ENCODE peak calls at places on chromosome 21, in six cellular contexts. D is breast epithelium, V is heart left ventricle, K is upper lobe of left lung, H is H1, U is prostate gland. Z is an unnamed sample.

GRCh38 chr21:45153358-45154318 is 79.3 kb downstream of the ADARB1 start:
- DNase-seq in D (no peak), V (no peak), K (no peak), H (no peak), U (no peak), Z (no peak)

GRCh38 chr21:34034369-34035014 is 38.9 kb upstream of the MRPS6 start:
- DNase-seq in D (no peak), V (no peak), K (no peak), H (no peak), U (no peak), Z (no peak)

GRCh38 chr21:46500224-46500861 is 41.7 kb downstream of the DIP2A start:
- DNase-seq in D (no peak), V (no peak), K (no peak), H (no peak), U (no peak), Z (no peak)

GRCh38 chr21:43602277-43603229 is 56.7 kb downstream of the HSF2BP start:
- DNase-seq in D (no peak), V (no peak), K (no peak), H (no peak), U (no peak), Z (no peak)

GRCh38 chr21:45524756-45525152 is 17.5 kb downstream of the SLC19A1 start:
- DNase-seq in D (peak; percentile 41), V (peak; percentile 9), K (no peak), H (no peak), U (no peak), Z (no peak)

GRCh38 chr21:41611966-41612606 is 104.1 kb upstream of the TMPRSS2 start:
- DNase-seq in D (no peak), V (no peak), K (peak; percentile 50), H (no peak), U (peak; percentile 72), Z (no peak)

GRCh38 chr21:14453339-14453738 is 70.4 kb upstream of the HSPA13 start:
- DNase-seq in D (no peak), V (no peak), K (no peak), H (no peak), U (no peak), Z (no peak)

GRCh38 chr21:14273736-14274538 is 58.0 kb downstream of the RBM11 start:
- DNase-seq in D (peak; percentile 62), V (peak; percentile 74), K (peak; percentile 84), H (no peak), U (peak; percentile 4), Z (no peak)

GRCh38 chr21:29299906-29300546 is 1.3 kb downstream of the BACH1 start:
- DNase-seq in D (no peak), V (peak; percentile 61), K (peak; percentile 91), H (no peak), U (peak; percentile 29), Z (no peak)
- TF ChIP-seq POLR2A in D (no peak), V (no peak), K (no peak), H (peak; percentile 32), U (no peak), Z (no peak)

DNA sequence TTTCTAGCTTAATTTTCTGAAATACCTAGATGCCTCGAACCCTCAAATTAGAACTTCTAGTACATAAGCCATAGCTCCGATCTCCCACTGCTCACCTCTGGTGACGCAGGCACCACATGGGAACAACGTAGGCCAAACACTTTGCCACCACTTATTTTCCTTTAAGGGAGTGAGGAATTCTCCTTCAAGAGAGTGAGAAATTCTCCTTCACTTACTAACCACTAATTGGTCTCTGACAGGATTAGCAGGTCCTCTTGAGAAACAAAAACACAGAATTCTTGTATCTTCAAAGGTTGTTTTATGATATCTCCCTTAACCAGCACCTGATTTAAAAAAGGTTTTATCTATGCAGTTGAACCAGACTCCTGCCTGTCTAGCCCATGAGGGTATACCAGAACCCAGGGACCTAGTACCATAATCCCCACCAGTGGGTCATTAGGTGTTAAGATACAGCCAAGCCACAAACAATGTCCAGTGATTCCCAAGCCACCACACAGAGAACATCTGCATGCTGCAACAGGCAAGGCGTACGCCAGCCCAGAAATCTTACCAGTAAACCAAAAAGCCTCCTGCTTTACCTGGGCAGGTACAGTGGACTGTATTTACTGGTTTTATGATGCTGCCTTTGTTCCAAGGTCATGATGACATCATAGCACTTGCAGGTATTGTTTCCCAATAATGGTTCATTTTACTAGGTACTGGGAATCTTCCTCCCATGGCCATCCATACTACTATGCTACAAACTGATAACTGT is 20.3 kb upstream of the CXADR start:
- DNase-seq in D (no peak), V (no peak), K (peak; percentile 54), H (no peak), U (peak; percentile 21), Z (no peak)
- TF ChIP-seq CTCF in D (no peak), V (no peak), K (no peak), H (no peak), U (no peak), Z (no peak)

GRCh38 chr21:39314155-39315027 is 959 bp upstream of the BRWD1 start:
- DNase-seq in D (no peak), V (peak; percentile 59), K (peak; percentile 32), H (no peak), U (peak; percentile 39), Z (no peak)
- TF ChIP-seq POLR2A in D (no peak), V (no peak), K (no peak), H (no peak), U (no peak), Z (no peak)

DNA sequence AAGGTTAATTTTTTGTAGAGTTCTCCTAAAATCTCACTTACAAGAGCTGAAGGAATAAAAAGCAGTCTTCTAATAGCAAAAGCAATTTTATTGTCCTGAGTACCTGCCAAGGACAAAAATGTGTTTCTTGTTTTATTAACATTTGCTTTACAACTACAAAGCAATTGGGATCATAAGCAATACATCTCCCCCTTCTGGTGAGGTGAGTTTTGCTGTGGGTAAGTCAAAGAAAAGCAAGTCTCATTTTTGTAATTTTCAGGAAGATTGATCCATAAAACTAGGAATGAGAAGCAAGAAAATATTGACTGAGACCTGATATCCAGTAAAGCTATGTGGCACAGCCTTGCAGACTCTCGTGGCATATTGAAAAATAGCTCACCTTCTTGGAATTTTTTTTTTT is 2162.7 kb downstream of the NCAM2 start:
- DNase-seq in D (no peak), V (no peak), K (no peak), H (no peak), U (no peak), Z (no peak)
- TF ChIP-seq CTCF in D (no peak), V (no peak), K (no peak), H (no peak), U (no peak), Z (no peak)

Z was measured in vagina.